ENCODE peak calls at places on chromosome 20, in ten cellular contexts. One of them, this sample, is unnamed.

GRCh38 chr20:2133318-2134183 is 31.9 kb downstream of the STK35 start:
- DNase-seq in heart left ventricle: no peak
- DNase-seq in transverse colon: no peak
- DNase-seq in astrocyte of the spinal cord: peak
- DNase-seq in fibroblast of the aortic adventitia: peak
- DNase-seq in AG09309: peak
- DNase-seq in bronchial epithelial cell: peak
- DNase-seq in mucosa of descending colon: no peak
- DNase-seq in LNCaP clone FGC: no peak
- DNase-seq in HCT116: no peak
- DNase-seq in this sample: no peak

GRCh38 chr20:32241807-32242206 is 34.1 kb downstream of the POFUT1 start:
- DNase-seq in heart left ventricle: no peak
- DNase-seq in transverse colon: no peak
- DNase-seq in astrocyte of the spinal cord: no peak
- DNase-seq in fibroblast of the aortic adventitia: no peak
- DNase-seq in AG09309: no peak
- DNase-seq in bronchial epithelial cell: no peak
- DNase-seq in mucosa of descending colon: no peak
- DNase-seq in LNCaP clone FGC: no peak
- DNase-seq in HCT116: no peak
- DNase-seq in this sample: no peak

GRCh38 chr20:22795897-22796296 is 211.5 kb upstream of the FOXA2 start:
- DNase-seq in heart left ventricle: peak
- DNase-seq in transverse colon: peak
- DNase-seq in astrocyte of the spinal cord: peak
- DNase-seq in fibroblast of the aortic adventitia: peak
- DNase-seq in AG09309: peak
- DNase-seq in bronchial epithelial cell: peak
- DNase-seq in mucosa of descending colon: no peak
- DNase-seq in LNCaP clone FGC: no peak
- DNase-seq in HCT116: peak
- DNase-seq in this sample: peak

GRCh38 chr20:55216525-55217242 is 741.3 kb downstream of the DOK5 start:
- DNase-seq in heart left ventricle: no peak
- DNase-seq in transverse colon: no peak
- DNase-seq in astrocyte of the spinal cord: no peak
- DNase-seq in fibroblast of the aortic adventitia: no peak
- DNase-seq in AG09309: no peak
- DNase-seq in bronchial epithelial cell: peak
- DNase-seq in mucosa of descending colon: no peak
- DNase-seq in LNCaP clone FGC: no peak
- DNase-seq in HCT116: no peak
- DNase-seq in this sample: no peak

GRCh38 chr20:43946659-43947315 is 32.1 kb downstream of the TOX2 start:
- DNase-seq in heart left ventricle: no peak
- DNase-seq in transverse colon: no peak
- DNase-seq in astrocyte of the spinal cord: no peak
- DNase-seq in fibroblast of the aortic adventitia: no peak
- DNase-seq in AG09309: no peak
- DNase-seq in bronchial epithelial cell: no peak
- DNase-seq in mucosa of descending colon: no peak
- DNase-seq in LNCaP clone FGC: no peak
- DNase-seq in HCT116: no peak
- DNase-seq in this sample: no peak

GRCh38 chr20:17491488-17491887 is 39.7 kb downstream of the BFSP1 start:
- DNase-seq in heart left ventricle: no peak
- DNase-seq in transverse colon: no peak
- DNase-seq in astrocyte of the spinal cord: no peak
- DNase-seq in fibroblast of the aortic adventitia: no peak
- DNase-seq in AG09309: no peak
- DNase-seq in bronchial epithelial cell: no peak
- DNase-seq in mucosa of descending colon: no peak
- DNase-seq in LNCaP clone FGC: no peak
- DNase-seq in HCT116: no peak
- DNase-seq in this sample: no peak

GRCh38 chr20:63847374-63848002 is 13.8 kb upstream of the ABHD16B start:
- DNase-seq in heart left ventricle: peak
- DNase-seq in transverse colon: no peak
- DNase-seq in astrocyte of the spinal cord: no peak
- DNase-seq in fibroblast of the aortic adventitia: no peak
- DNase-seq in AG09309: no peak
- DNase-seq in bronchial epithelial cell: no peak
- DNase-seq in mucosa of descending colon: no peak
- DNase-seq in LNCaP clone FGC: no peak
- DNase-seq in HCT116: no peak
- DNase-seq in this sample: no peak

GRCh38 chr20:2740702-2741101 is 48.1 kb downstream of the EBF4 start:
- DNase-seq in heart left ventricle: no peak
- DNase-seq in transverse colon: no peak
- DNase-seq in astrocyte of the spinal cord: no peak
- DNase-seq in fibroblast of the aortic adventitia: no peak
- DNase-seq in AG09309: no peak
- DNase-seq in bronchial epithelial cell: no peak
- DNase-seq in mucosa of descending colon: no peak
- DNase-seq in LNCaP clone FGC: no peak
- DNase-seq in HCT116: no peak
- DNase-seq in this sample: no peak

GRCh38 chr20:38128691-38129090 is 36.4 kb downstream of the TGM2 start:
- DNase-seq in heart left ventricle: no peak
- DNase-seq in transverse colon: no peak
- DNase-seq in astrocyte of the spinal cord: no peak
- DNase-seq in fibroblast of the aortic adventitia: no peak
- DNase-seq in AG09309: no peak
- DNase-seq in bronchial epithelial cell: no peak
- DNase-seq in mucosa of descending colon: no peak
- DNase-seq in LNCaP clone FGC: no peak
- DNase-seq in HCT116: no peak
- DNase-seq in this sample: no peak

GRCh38 chr20:51760905-51761544 is 7.2 kb downstream of the ATP9A start:
- DNase-seq in heart left ventricle: no peak
- DNase-seq in transverse colon: no peak
- DNase-seq in astrocyte of the spinal cord: peak
- DNase-seq in fibroblast of the aortic adventitia: peak
- DNase-seq in AG09309: no peak
- DNase-seq in bronchial epithelial cell: peak
- DNase-seq in mucosa of descending colon: peak
- DNase-seq in LNCaP clone FGC: no peak
- DNase-seq in HCT116: no peak
- DNase-seq in this sample: peak

GRCh38 chr20:10681466-10681865 is 7.7 kb upstream of the JAG1 start:
- DNase-seq in heart left ventricle: no peak
- DNase-seq in transverse colon: no peak
- DNase-seq in astrocyte of the spinal cord: no peak
- DNase-seq in fibroblast of the aortic adventitia: no peak
- DNase-seq in AG09309: no peak
- DNase-seq in bronchial epithelial cell: no peak
- DNase-seq in mucosa of descending colon: no peak
- DNase-seq in LNCaP clone FGC: no peak
- DNase-seq in HCT116: no peak
- DNase-seq in this sample: no peak

GRCh38 chr20:58219342-58219700 is 9.1 kb downstream of the ANKRD60 start:
- DNase-seq in heart left ventricle: no peak
- DNase-seq in transverse colon: no peak
- DNase-seq in astrocyte of the spinal cord: peak
- DNase-seq in fibroblast of the aortic adventitia: no peak
- DNase-seq in AG09309: peak
- DNase-seq in bronchial epithelial cell: peak
- DNase-seq in mucosa of descending colon: no peak
- DNase-seq in LNCaP clone FGC: no peak
- DNase-seq in HCT116: no peak
- DNase-seq in this sample: peak

GRCh38 chr20:63738687-63739128 is 868 bp upstream of the SLC2A4RG start:
- DNase-seq in heart left ventricle: peak
- DNase-seq in transverse colon: peak
- DNase-seq in astrocyte of the spinal cord: peak
- DNase-seq in fibroblast of the aortic adventitia: no peak
- DNase-seq in AG09309: no peak
- DNase-seq in bronchial epithelial cell: no peak
- DNase-seq in mucosa of descending colon: peak
- DNase-seq in LNCaP clone FGC: no peak
- DNase-seq in HCT116: no peak
- DNase-seq in this sample: no peak

GRCh38 chr20:24339179-24339578 is 130.2 kb upstream of the SYNDIG1 start:
- DNase-seq in heart left ventricle: no peak
- DNase-seq in transverse colon: no peak
- DNase-seq in astrocyte of the spinal cord: peak
- DNase-seq in fibroblast of the aortic adventitia: no peak
- DNase-seq in AG09309: no peak
- DNase-seq in bronchial epithelial cell: peak
- DNase-seq in mucosa of descending colon: no peak
- DNase-seq in LNCaP clone FGC: no peak
- DNase-seq in HCT116: no peak
- DNase-seq in this sample: no peak

GRCh38 chr20:56111951-56112730 is 106.8 kb upstream of the CBLN4 start:
- DNase-seq in heart left ventricle: no peak
- DNase-seq in transverse colon: no peak
- DNase-seq in astrocyte of the spinal cord: no peak
- DNase-seq in fibroblast of the aortic adventitia: no peak
- DNase-seq in AG09309: no peak
- DNase-seq in bronchial epithelial cell: no peak
- DNase-seq in mucosa of descending colon: no peak
- DNase-seq in LNCaP clone FGC: no peak
- DNase-seq in HCT116: no peak
- DNase-seq in this sample: no peak

GRCh38 chr20:58754584-58754983 is 62.0 kb downstream of the NPEPL1 start:
- DNase-seq in heart left ventricle: no peak
- DNase-seq in transverse colon: no peak
- DNase-seq in astrocyte of the spinal cord: no peak
- DNase-seq in fibroblast of the aortic adventitia: no peak
- DNase-seq in AG09309: no peak
- DNase-seq in bronchial epithelial cell: no peak
- DNase-seq in mucosa of descending colon: no peak
- DNase-seq in LNCaP clone FGC: no peak
- DNase-seq in HCT116: no peak
- DNase-seq in this sample: no peak

DNA sequence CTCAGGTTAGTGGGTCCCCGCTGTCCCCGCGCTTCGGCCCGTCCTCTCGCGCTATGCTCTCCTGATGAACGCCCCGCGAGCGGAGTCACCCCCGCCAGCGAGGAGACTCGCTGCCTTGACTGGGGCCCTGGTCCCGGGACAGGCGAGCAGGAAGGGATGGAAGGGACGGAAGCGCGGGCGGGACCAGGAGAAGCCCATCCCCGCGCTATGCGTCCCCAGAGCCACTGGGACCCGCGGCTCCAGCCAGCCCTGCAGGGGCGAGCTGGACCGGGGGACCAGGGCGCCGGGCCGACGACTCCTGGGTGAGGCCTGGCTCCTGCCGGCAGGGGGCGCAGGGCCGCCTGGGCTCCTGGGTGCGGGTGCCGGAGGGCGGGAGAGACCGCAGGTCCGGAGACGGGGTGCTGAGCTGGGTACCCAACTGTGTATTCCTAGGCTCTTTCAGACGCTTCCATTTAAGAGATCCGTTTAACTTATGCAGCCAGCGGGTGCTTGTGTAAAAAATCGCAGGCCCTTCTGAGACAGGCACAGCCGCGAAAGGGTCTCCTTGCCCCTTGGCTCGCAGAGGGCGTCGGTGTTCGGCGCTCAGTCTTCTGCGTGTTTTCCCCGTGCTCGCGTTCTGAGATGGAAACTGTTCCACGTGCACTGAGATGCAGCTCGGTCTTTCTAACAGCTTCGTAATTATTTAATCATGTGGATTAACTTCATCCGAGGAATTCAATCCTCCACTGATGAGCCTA is 580 bp upstream of the SYCP2 start:
- DNase-seq in heart left ventricle: peak
- DNase-seq in transverse colon: peak
- DNase-seq in astrocyte of the spinal cord: peak
- DNase-seq in fibroblast of the aortic adventitia: peak
- DNase-seq in AG09309: no peak
- DNase-seq in bronchial epithelial cell: peak
- DNase-seq in mucosa of descending colon: peak
- DNase-seq in LNCaP clone FGC: no peak
- DNase-seq in HCT116: peak
- DNase-seq in this sample: no peak
- H3K4me3 ChIP-seq in heart left ventricle: peak
- H3K4me3 ChIP-seq in transverse colon: peak
- H3K4me3 ChIP-seq in astrocyte of the spinal cord: peak
- H3K4me3 ChIP-seq in fibroblast of the aortic adventitia: peak
- H3K4me3 ChIP-seq in AG09309: peak
- H3K4me3 ChIP-seq in bronchial epithelial cell: peak
- H3K4me3 ChIP-seq in mucosa of descending colon: peak
- H3K4me3 ChIP-seq in LNCaP clone FGC: peak
- H3K4me3 ChIP-seq in HCT116: no peak
- H3K4me3 ChIP-seq in this sample: peak

DNA sequence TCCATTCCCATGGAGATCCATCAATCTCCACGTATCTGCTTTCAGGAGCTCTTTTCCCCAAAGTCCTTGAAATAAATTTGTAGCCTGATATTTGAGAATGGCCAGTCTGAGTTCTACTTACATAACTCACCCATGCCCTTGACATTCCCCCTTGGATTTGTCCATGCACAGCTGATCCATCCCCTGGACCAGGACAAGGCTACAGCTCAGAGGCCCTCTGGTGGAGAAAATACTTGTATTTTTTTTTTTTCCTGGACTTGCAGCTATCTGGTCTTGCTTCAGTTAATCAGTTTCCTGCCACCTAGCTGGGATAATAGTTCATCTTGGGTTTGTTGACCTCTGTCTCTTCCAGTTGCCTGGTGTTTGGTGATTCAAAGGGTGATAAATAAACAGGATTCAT is 467.6 kb downstream of the DHX35 start:
- DNase-seq in heart left ventricle: no peak
- DNase-seq in transverse colon: no peak
- DNase-seq in astrocyte of the spinal cord: no peak
- DNase-seq in fibroblast of the aortic adventitia: no peak
- DNase-seq in AG09309: no peak
- DNase-seq in bronchial epithelial cell: peak
- DNase-seq in mucosa of descending colon: no peak
- DNase-seq in LNCaP clone FGC: no peak
- DNase-seq in HCT116: no peak
- DNase-seq in this sample: no peak
- TF ChIP-seq CTCF in heart left ventricle: no peak
- TF ChIP-seq CTCF in transverse colon: peak
- TF ChIP-seq CTCF in astrocyte of the spinal cord: peak
- TF ChIP-seq CTCF in fibroblast of the aortic adventitia: no peak
- TF ChIP-seq CTCF in AG09309: no peak
- TF ChIP-seq CTCF in bronchial epithelial cell: peak
- TF ChIP-seq CTCF in mucosa of descending colon: no peak
- TF ChIP-seq CTCF in LNCaP clone FGC: peak
- TF ChIP-seq CTCF in HCT116: no peak
- TF ChIP-seq CTCF in this sample: no peak

GRCh38 chr20:53282217-53282955 is 310.2 kb downstream of the TSHZ2 start:
- DNase-seq in heart left ventricle: no peak
- DNase-seq in transverse colon: no peak
- DNase-seq in astrocyte of the spinal cord: no peak
- DNase-seq in fibroblast of the aortic adventitia: no peak
- DNase-seq in AG09309: no peak
- DNase-seq in bronchial epithelial cell: no peak
- DNase-seq in mucosa of descending colon: no peak
- DNase-seq in LNCaP clone FGC: no peak
- DNase-seq in HCT116: no peak
- DNase-seq in this sample: no peak
- H3K4me3 ChIP-seq in heart left ventricle: no peak
- H3K4me3 ChIP-seq in transverse colon: no peak
- H3K4me3 ChIP-seq in astrocyte of the spinal cord: no peak
- H3K4me3 ChIP-seq in fibroblast of the aortic adventitia: no peak
- H3K4me3 ChIP-seq in AG09309: no peak
- H3K4me3 ChIP-seq in bronchial epithelial cell: no peak
- H3K4me3 ChIP-seq in mucosa of descending colon: no peak
- H3K4me3 ChIP-seq in LNCaP clone FGC: no peak
- H3K4me3 ChIP-seq in HCT116: no peak
- H3K4me3 ChIP-seq in this sample: no peak

GRCh38 chr20:53957421-53958172 is 112.8 kb downstream of the BCAS1 start:
- DNase-seq in heart left ventricle: no peak
- DNase-seq in transverse colon: no peak
- DNase-seq in astrocyte of the spinal cord: peak
- DNase-seq in fibroblast of the aortic adventitia: peak
- DNase-seq in AG09309: peak
- DNase-seq in bronchial epithelial cell: no peak
- DNase-seq in mucosa of descending colon: no peak
- DNase-seq in LNCaP clone FGC: no peak
- DNase-seq in HCT116: no peak
- DNase-seq in this sample: no peak
- TF ChIP-seq CTCF in heart left ventricle: no peak
- TF ChIP-seq CTCF in transverse colon: no peak
- TF ChIP-seq CTCF in astrocyte of the spinal cord: peak
- TF ChIP-seq CTCF in fibroblast of the aortic adventitia: peak
- TF ChIP-seq CTCF in AG09309: peak
- TF ChIP-seq CTCF in bronchial epithelial cell: no peak
- TF ChIP-seq CTCF in mucosa of descending colon: no peak
- TF ChIP-seq CTCF in LNCaP clone FGC: no peak
- TF ChIP-seq CTCF in HCT116: no peak
- TF ChIP-seq CTCF in this sample: no peak

This sample was measured in HFF-Myc.